ENCODE peak calls at places on chromosomes 1 and 21, in nine cellular contexts. Z is RWPE1; W is A549; U is effector CD4-positive, alpha-beta T cell; X is NCI-H1417; T is AG08395; R is AG04450; P is neural crest cell; S is CD8-positive, alpha-beta memory T cell. J is an unnamed sample.

GRCh38 chr1:224718470-224719053 is 102.4 kb downstream of the CNIH3 start:
- DNase-seq in T (no peak), U (no peak), R (no peak), S (no peak), Z (no peak), P (no peak), W (no peak), X (no peak), J (no peak)

GRCh38 chr21:35616090-35616489 is 444.2 kb downstream of the SETD4 start:
- DNase-seq in R (no peak), S (no peak), T (peak), W (peak), X (peak), P (no peak), U (no peak), Z (no peak), J (peak)

GRCh38 chr1:53410691-53411090 is 48.5 kb upstream of the DMRTB1 start:
- DNase-seq in R (no peak), X (peak), S (no peak), U (no peak), W (no peak), P (no peak), T (no peak), Z (no peak), J (no peak)

GRCh38 chr1:165679282-165680036 is 18.9 kb downstream of the ALDH9A1 start:
- DNase-seq in X (no peak), R (no peak), S (no peak), U (no peak), T (no peak), Z (no peak), W (no peak), P (no peak), J (no peak)

GRCh38 chr1:151061704-151062103 is 1.5 kb downstream of the MLLT11 start:
- DNase-seq in X (no peak), W (no peak), R (no peak), P (no peak), U (no peak), T (no peak), S (no peak), Z (no peak), J (no peak)

GRCh38 chr1:39144943-39145650 is 59.4 kb upstream of the MACF1 start:
- DNase-seq in U (no peak), W (no peak), X (no peak), T (no peak), R (no peak), S (no peak), P (no peak), Z (no peak), J (no peak)

GRCh38 chr1:2451744-2452582 is 24.1 kb upstream of the PLCH2 start:
- DNase-seq in P (no peak), X (peak), Z (peak), U (no peak), W (peak), S (no peak), R (peak), T (peak), J (peak)

GRCh38 chr1:114892194-114892918 is 37.7 kb downstream of the SYCP1 start:
- DNase-seq in U (no peak), T (no peak), S (no peak), W (no peak), Z (no peak), X (no peak), P (no peak), R (no peak), J (no peak)

GRCh38 chr1:33143181-33143580 is 38.7 kb downstream of the TRIM62 start:
- DNase-seq in S (no peak), W (no peak), T (peak), P (no peak), R (peak), U (no peak), X (no peak), Z (no peak), J (no peak)

GRCh38 chr1:5992814-5993552 is 758 bp upstream of the NPHP4 start:
- DNase-seq in T (peak), W (no peak), X (peak), S (no peak), Z (peak), U (no peak), R (no peak), P (no peak), J (peak)

GRCh38 chr1:183002797-183003594 is 20.2 kb upstream of the LAMC1 start:
- DNase-seq in Z (no peak), S (no peak), X (peak), T (peak), U (no peak), R (no peak), W (no peak), P (no peak), J (no peak)

GRCh38 chr1:155208406-155208655 is 164 bp upstream of the MTX1 start:
- DNase-seq in W (no peak), P (no peak), T (no peak), X (no peak), U (no peak), S (no peak), R (no peak), Z (no peak), J (no peak)

GRCh38 chr1:225990705-225991464 is 8.3 kb downstream of the SDE2 start:
- DNase-seq in P (no peak), Z (no peak), S (no peak), R (no peak), U (no peak), T (no peak), X (no peak), W (no peak), J (no peak)

GRCh38 chr1:172252296-172252695 is 168.2 kb upstream of the C1orf105 start:
- DNase-seq in S (no peak), Z (no peak), P (no peak), R (no peak), U (no peak), W (no peak), X (no peak), T (no peak), J (no peak)

GRCh38 chr1:44806025-44806703 is 987 bp downstream of the DYNLT4 start:
- DNase-seq in T (no peak), W (no peak), P (no peak), U (no peak), X (no peak), S (peak), R (no peak), Z (no peak), J (no peak)

GRCh38 chr1:78254517-78254916 is 208.8 kb downstream of the GIPC2 start:
- DNase-seq in Z (peak), T (peak), X (no peak), P (no peak), R (no peak), W (no peak), U (no peak), S (no peak), J (no peak)

GRCh38 chr1:1435094-1435903 is at the start of gene VWA1:
- DNase-seq in T (peak), X (peak), W (no peak), P (peak), U (no peak), Z (peak), R (no peak), S (peak), J (peak)

GRCh38 chr1:232300461-232300860 is 329.5 kb downstream of the SIPA1L2 start:
- DNase-seq in S (no peak), T (no peak), X (no peak), R (no peak), Z (no peak), P (no peak), W (no peak), U (no peak), J (no peak)

GRCh38 chr21:45111703-45112102 is 37.3 kb downstream of the ADARB1 start:
- DNase-seq in Z (no peak), R (no peak), T (no peak), W (no peak), P (no peak), X (peak), S (no peak), U (no peak), J (no peak)

J was measured in ACHN.